ENCODE peak calls at places on chromosomes 2 and 18, in four cellular contexts. W is hepatocyte, P is GM23338, S is PC-3. K is an unnamed sample.

GRCh38 chr2:7835693-7836680 is 845.9 kb upstream of the ID2 start:
- DNase-seq in S (no peak), W (no peak), P (no peak), K (no peak)

GRCh38 chr2:177153805-177154204 is 58.8 kb upstream of the HNRNPA3 start:
- DNase-seq in S (no peak), P (no peak), W (no peak), K (no peak)

GRCh38 chr2:239307921-239308620 is 92.7 kb downstream of the HDAC4 start:
- DNase-seq in P (no peak), S (no peak), W (no peak), K (no peak)

GRCh38 chr2:40371525-40372277 is 80.2 kb downstream of the SLC8A1 start:
- DNase-seq in W (peak; percentile 41), P (peak; percentile 57), S (peak; percentile 61), K (no peak)

GRCh38 chr2:120606931-120607330 is 128.7 kb upstream of the GLI2 start:
- DNase-seq in S (no peak), P (no peak), W (no peak), K (no peak)

GRCh38 chr18:43161528-43161927 is 46.0 kb upstream of the RIT2 start:
- DNase-seq in S (no peak), W (no peak), P (no peak), K (no peak)

GRCh38 chr2:206616141-206616540 is 26.1 kb upstream of the FAM237A start:
- DNase-seq in S (peak; percentile 94), P (no peak), W (peak; percentile 9), K (peak; percentile 2)

GRCh38 chr2:122019729-122020128 is 264.3 kb downstream of the TSN start:
- DNase-seq in S (no peak), P (no peak), W (peak; percentile 70), K (no peak)

GRCh38 chr2:27502149-27502548 is 5.5 kb downstream of the GCKR start:
- DNase-seq in W (no peak), S (no peak), P (no peak), K (no peak)

GRCh38 chr2:207184348-207184747 is 18.6 kb upstream of the KLF7 start:
- DNase-seq in P (no peak), W (no peak), S (peak; percentile 51), K (no peak)

GRCh38 chr2:238924032-238924431 is 76.1 kb downstream of the TWIST2 start:
- DNase-seq in W (no peak), S (no peak), P (no peak), K (no peak)

GRCh38 chr2:207711750-207712487 is 479 bp downstream of the CCNYL1 start:
- DNase-seq in W (peak; percentile 63), P (peak; percentile 61), S (peak; percentile 52), K (peak; percentile 41)

GRCh38 chr2:194301946-194302345 is 1355.1 kb upstream of the SLC39A10 start:
- DNase-seq in S (no peak), P (no peak), W (no peak), K (no peak)

GRCh38 chr2:44441200-44441599 is 79.5 kb downstream of the CAMKMT start:
- DNase-seq in W (no peak), S (peak; percentile 68), P (no peak), K (no peak)

GRCh38 chr2:233342301-233342700 is 12.0 kb upstream of the DGKD start:
- DNase-seq in S (no peak), P (no peak), W (no peak), K (no peak)

GRCh38 chr2:104857262-104858221 is 3.6 kb downstream of the POU3F3 start:
- DNase-seq in P (peak; percentile 67), W (no peak), S (no peak), K (no peak)

GRCh38 chr2:37655442-37655841 is 16.0 kb downstream of the CDC42EP3 start:
- DNase-seq in S (no peak), P (no peak), W (no peak), K (no peak)

GRCh38 chr2:236659758-236660150 is 90.1 kb downstream of the ACKR3 start:
- DNase-seq in W (peak; percentile 76), S (peak; percentile 94), P (no peak), K (no peak)

DNA sequence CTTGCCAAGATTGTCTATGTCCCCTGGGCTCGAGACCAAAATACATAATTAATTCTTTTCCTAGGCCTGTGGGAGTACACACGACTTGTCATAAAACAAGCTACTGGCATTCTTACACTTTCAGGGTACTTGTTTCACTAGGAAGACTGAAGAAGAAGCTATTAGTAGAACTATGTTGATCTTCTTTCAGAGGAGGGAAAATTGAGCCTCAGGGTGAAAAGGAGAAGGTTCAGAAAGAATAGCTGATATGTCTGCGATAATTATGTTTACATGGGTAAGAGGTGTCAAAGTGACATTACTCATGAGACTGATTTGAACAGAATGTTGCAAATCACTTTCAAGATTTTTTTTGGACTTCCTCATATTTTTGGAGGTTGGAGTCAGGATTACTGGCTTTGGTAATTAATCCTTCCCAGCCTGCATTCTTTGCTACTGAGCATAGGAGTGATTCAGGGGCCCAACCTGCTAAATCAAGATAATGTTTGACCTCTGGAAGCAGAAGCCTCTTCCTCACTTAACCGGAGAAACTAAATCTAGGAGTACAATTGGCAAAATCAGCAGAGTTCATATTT is 240.0 kb upstream of the NT5C1B start:
- DNase-seq in W (no peak), S (peak; percentile 72), P (no peak), K (peak; percentile 55)
- H3K9me2 ChIP-seq in W (no peaks in the 10 kb centered on the region), S (no peaks in the 10 kb centered on the region), P (no peaks in the 10 kb centered on the region), K (no peaks in the 10 kb centered on the region)

GRCh38 chr2:202023904-202024266 is 9.8 kb upstream of the FZD7 start:
- DNase-seq in W (no peak), P (no peak), S (no peak), K (no peak)
- H3K4me3 ChIP-seq in W (no peak overlapping the region), P (peak overlapping the region; percentile 27), S (no peak overlapping the region), K (no peak overlapping the region)

DNA sequence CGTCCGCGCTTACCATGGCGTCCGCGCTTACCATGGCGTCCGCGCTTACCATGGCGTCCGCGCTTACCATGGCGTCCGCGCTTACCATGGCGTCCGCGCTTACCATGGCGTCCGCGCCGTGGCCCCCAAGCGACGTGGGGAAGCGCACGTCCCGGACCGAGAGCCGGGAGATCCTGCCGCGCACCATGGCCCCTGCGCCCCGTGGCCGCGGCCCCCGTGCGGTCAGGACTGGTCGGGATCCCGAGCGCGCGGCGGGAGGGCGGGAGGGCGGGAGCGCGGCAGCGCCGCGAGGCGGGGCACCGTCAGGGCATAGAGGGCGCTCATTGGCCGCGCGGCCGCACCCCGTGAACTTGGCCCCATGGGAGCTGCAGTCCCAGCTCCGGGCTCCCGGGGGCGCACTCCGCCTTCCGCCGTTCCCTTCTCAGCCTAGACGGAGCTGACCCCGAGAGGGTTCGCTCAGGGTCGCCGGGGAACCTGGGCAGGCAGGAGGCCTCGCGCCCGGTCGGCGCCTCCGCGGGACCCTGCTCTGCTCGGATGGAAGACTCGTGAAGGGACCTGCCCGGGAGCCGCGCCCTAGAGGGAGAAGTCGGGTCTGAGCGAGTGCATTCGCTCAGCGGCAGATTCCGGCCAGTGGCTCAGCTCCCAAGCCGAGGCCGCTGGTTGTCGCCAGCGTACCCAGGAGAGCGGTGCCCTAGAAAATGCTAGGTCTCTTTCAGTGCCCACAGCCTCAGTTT is at the start of gene ENOSF1:
- DNase-seq in P (peak; percentile 90), W (peak; percentile 94), S (peak; percentile 84), K (peak; percentile 54)
- TF ChIP-seq CTCF in P (peak; percentile 51), W (peak; percentile 85), S (peak; percentile 66), K (peak; percentile 86)

GRCh38 chr2:58893645-58894336 is 652.7 kb upstream of the FANCL start:
- DNase-seq in P (no peak), S (no peak), W (no peak), K (no peak)
- H3K9me2 ChIP-seq in P (no peaks in the 10 kb centered on the region), S (no peaks in the 10 kb centered on the region), W (no peaks in the 10 kb centered on the region), K (no peaks in the 10 kb centered on the region)

GRCh38 chr2:241560883-241561474 is 2.4 kb downstream of the BOK start:
- DNase-seq in W (no peak), P (no peak), S (no peak), K (peak; percentile 46)
- H3K4me3 ChIP-seq in W (no peak overlapping the region), P (no peak overlapping the region), S (peak overlapping the region; percentile 91), K (no peak overlapping the region)

GRCh38 chr18:70453058-70453775 is 164.4 kb downstream of the SOCS6 start:
- DNase-seq in S (no peak), W (no peak), P (no peak), K (no peak)
- TF ChIP-seq CTCF in S (no peak), W (no peak), P (no peak), K (no peak)

GRCh38 chr2:12331698-12332097 is 385.0 kb upstream of the TRIB2 start:
- DNase-seq in S (no peak), W (no peak), P (no peak), K (no peak)

GRCh38 chr2:12330916-12331315 is 385.8 kb upstream of the TRIB2 start:
- DNase-seq in S (peak; percentile 68), P (no peak), W (no peak), K (peak; percentile 6)

GRCh38 chr2:12325806-12326205 is 390.9 kb upstream of the TRIB2 start:
- DNase-seq in S (peak; percentile 85), P (no peak), W (peak; percentile 60), K (peak; percentile 48)

GRCh38 chr2:12321886-12322285 is 394.9 kb upstream of the TRIB2 start:
- DNase-seq in S (no peak), P (no peak), W (no peak), K (no peak)

DNA sequence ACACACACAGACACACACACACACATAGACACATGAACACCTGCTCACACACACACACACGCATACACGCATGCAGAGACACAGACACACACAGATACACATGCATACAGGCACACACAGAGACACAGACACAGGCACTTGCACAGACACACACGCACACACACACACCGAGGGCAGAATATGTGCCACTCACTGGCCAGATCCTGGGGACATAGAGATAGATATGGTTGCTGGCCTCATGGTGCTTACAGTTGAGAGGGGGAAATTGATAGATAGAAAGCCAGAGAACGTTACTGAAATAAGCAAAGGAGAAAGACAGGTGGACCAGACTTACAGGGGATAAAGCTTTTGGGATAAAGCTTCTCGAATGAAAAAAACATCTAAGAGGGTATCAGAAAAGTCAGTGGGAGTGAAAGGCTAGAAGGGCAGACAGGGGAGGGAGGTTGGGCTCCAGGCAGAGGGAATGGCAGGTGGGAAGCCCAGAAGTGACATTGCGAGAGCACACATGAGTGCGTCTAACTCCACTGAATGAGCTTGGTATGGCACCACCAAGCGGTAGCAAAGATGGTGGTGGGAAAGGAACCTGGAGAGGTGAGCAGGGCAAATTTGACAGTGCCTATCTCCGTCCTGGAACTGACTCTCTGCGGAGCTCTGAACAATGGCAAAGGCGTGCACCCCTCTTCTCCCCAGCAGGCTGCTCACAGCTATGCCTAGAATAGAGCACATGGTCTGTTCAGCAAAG is 390.1 kb upstream of the TRIB2 start:
- DNase-seq in S (no peak), P (peak; percentile 62), W (no peak), K (no peak)
- H3K9me2 ChIP-seq in S (no peaks in the 10 kb centered on the region), P (peaks cover 7% of the 10 kb centered on the region), W (no peaks in the 10 kb centered on the region), K (no peaks in the 10 kb centered on the region)

GRCh38 chr2:86195055-86195807 is at the start of gene IMMT:
- DNase-seq in S (peak; percentile 97), P (peak; percentile 98), W (peak; percentile 98), K (peak; percentile 89)

GRCh38 chr2:86189782-86190416 is 5.4 kb downstream of the IMMT start:
- DNase-seq in S (no peak), W (no peak), P (no peak), K (no peak)

GRCh38 chr2:86199834-86200177 is 549 bp downstream of the MRPL35 start:
- DNase-seq in S (no peak), W (no peak), P (no peak), K (no peak)

GRCh38 chr2:86193901-86194567 is 1.2 kb downstream of the IMMT start:
- DNase-seq in P (peak; percentile 28), S (peak; percentile 29), W (peak; percentile 34), K (no peak)

DNA sequence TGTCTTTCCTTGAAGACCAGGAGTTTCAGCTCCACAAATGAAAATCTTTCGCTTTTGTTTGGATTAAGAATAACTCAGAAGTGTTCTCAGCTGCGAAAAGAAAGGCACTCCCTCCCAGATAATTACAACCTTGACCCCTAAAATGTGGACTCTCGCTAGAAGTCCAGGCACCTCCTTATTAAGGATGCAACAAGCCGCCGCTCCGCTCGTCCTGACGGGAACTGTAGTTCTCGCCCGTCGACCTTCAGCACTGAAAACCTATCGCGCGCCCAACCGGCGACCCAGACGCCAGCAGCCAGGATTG is 559 bp downstream of the IMMT start:
- DNase-seq in P (peak; percentile 98), S (peak; percentile 92), W (no peak), K (no peak)
- H3K4me3 ChIP-seq in P (peak overlapping the region; percentile 81), S (peak overlapping the region; percentile 90), W (peak overlapping the region; percentile 41), K (peak overlapping the region; percentile 93)

K was measured in PC-9.